ENCODE peak calls at places on chromosomes 5 and 9, in four cellular contexts. O is activated T-cell treated with anti-CD3 and anti-CD28 coated beads, Interleukin-2, amount 50 U/mL, for 24 hours; Y is activated T-helper 1 cell treated with anti-CD3 and anti-CD28 coated beads, Interleukin-2, amount 50 U/mL, for 16 hours; H is retinal pigment epithelial cell. U is an unnamed sample.

GRCh38 chr9:92140074-92140753 is 25.0 kb upstream of the SPTLC1 start:
- DNase-seq in H (no peak), O (peak; percentile 82), Y (peak; percentile 43), U (peak; percentile 73)

GRCh38 chr9:22446589-22446949 is at the start of gene DMRTA1:
- DNase-seq in Y (no peak), H (peak; percentile 57), O (no peak), U (peak; percentile 59)

GRCh38 chr5:95689680-95690079 is 6.9 kb upstream of the SPATA9 start:
- DNase-seq in Y (no peak), H (no peak), O (no peak), U (no peak)

GRCh38 chr5:1349246-1349645 is 4.3 kb upstream of the CLPTM1L start:
- DNase-seq in H (no peak), Y (no peak), O (no peak), U (no peak)

GRCh38 chr5:179122411-179123108 is 62.4 kb downstream of the ZNF354C start:
- DNase-seq in H (no peak), Y (no peak), O (peak; percentile 19), U (no peak)

GRCh38 chr5:159805021-159805420 is 111.3 kb upstream of the ADRA1B start:
- DNase-seq in H (no peak), O (no peak), Y (no peak), U (no peak)

GRCh38 chr9:36064448-36065037 is 27.8 kb downstream of the RECK start:
- DNase-seq in O (no peak), Y (no peak), H (no peak), U (no peak)

GRCh38 chr5:179906294-179906794 is 1.4 kb downstream of the TBC1D9B start:
- DNase-seq in O (no peak), H (no peak), Y (no peak), U (no peak)

GRCh38 chr9:15509931-15510788 is 610 bp downstream of the PSIP1 start:
- DNase-seq in O (peak; percentile 78), H (no peak), Y (peak; percentile 34), U (no peak)

GRCh38 chr9:110622368-110622767 is 42.8 kb upstream of the SVEP1 start:
- DNase-seq in Y (no peak), O (no peak), H (no peak), U (no peak)

GRCh38 chr9:77820293-77820954 is 172.3 kb upstream of the GNA14 start:
- DNase-seq in O (no peak), Y (no peak), H (no peak), U (no peak)

GRCh38 chr9:132201780-132202703 is 40.2 kb downstream of the NTNG2 start:
- DNase-seq in O (no peak), H (no peak), Y (no peak), U (no peak)

GRCh38 chr5:61687371-61687770 is 355.3 kb downstream of the ZSWIM6 start:
- DNase-seq in O (no peak), H (no peak), Y (no peak), U (no peak)

GRCh38 chr5:154268073-154268472 is 77.5 kb downstream of the GALNT10 start:
- DNase-seq in Y (no peak), O (no peak), H (no peak), U (no peak)

U was measured in tibial nerve.